ENCODE peak calls at places on chromosomes 2 and 18, in ten cellular contexts. K, G, D, Z, O, H, R, Y, U and X are unnamed samples.

GRCh38 chr2:54604771-54605350 is 118.6 kb upstream of the EML6 start:
- DNase-seq in K (no peak), G (no peak), D (no peak), Z (no peak), O (no peak), H (no peak), R (no peak), Y (no peak), U (no peak), X (no peak)

GRCh38 chr18:45962461-45962860 is 4.7 kb downstream of the EPG5 start:
- DNase-seq in K (no peak), G (no peak), D (peak; percentile 78), Z (no peak), O (no peak), H (peak; percentile 21), R (no peak), Y (no peak), U (no peak), X (no peak)

GRCh38 chr2:101277111-101277510 is 24.4 kb downstream of the CNOT11 start:
- DNase-seq in K (no peak), G (no peak), D (no peak), Z (no peak), O (no peak), H (no peak), R (no peak), Y (no peak), U (no peak), X (no peak)

GRCh38 chr2:109391243-109391642 is 222.5 kb downstream of the SEPTIN10 start:
- DNase-seq in K (no peak), G (no peak), D (no peak), Z (no peak), O (no peak), H (no peak), R (no peak), Y (no peak), U (no peak), X (no peak)

GRCh38 chr2:227780981-227781630 is 32.5 kb upstream of the CCL20 start:
- DNase-seq in K (no peak), G (no peak), D (no peak), Z (no peak), O (no peak), H (no peak), R (no peak), Y (no peak), U (no peak), X (no peak)

GRCh38 chr2:98749053-98749450 is 18.1 kb upstream of the MGAT4A start:
- DNase-seq in K (no peak), G (peak; percentile 48), D (no peak), Z (no peak), O (peak; percentile 57), H (no peak), R (no peak), Y (no peak), U (no peak), X (no peak)

GRCh38 chr2:133362061-133362476 is 206.2 kb downstream of the NCKAP5 start:
- DNase-seq in K (no peak), G (no peak), D (peak; percentile 26), Z (no peak), O (no peak), H (no peak), R (peak; percentile 2), Y (peak; percentile 21), U (no peak), X (no peak)

GRCh38 chr2:152380261-152381055 is 45.5 kb downstream of the FMNL2 start:
- DNase-seq in K (no peak), G (no peak), D (no peak), Z (no peak), O (no peak), H (no peak), R (no peak), Y (no peak), U (no peak), X (no peak)

GRCh38 chr2:43184339-43184895 is 42.0 kb downstream of the ZFP36L2 start:
- DNase-seq in K (no peak), G (no peak), D (peak; percentile 10), Z (no peak), O (no peak), H (no peak), R (no peak), Y (no peak), U (no peak), X (no peak)

GRCh38 chr2:196066794-196067382 is 1.7 kb downstream of the DNAH7 start:
- DNase-seq in K (peak; percentile 50), G (no peak), D (no peak), Z (peak; percentile 20), O (peak; percentile 62), H (peak; percentile 40), R (peak; percentile 69), Y (peak; percentile 37), U (no peak), X (no peak)

GRCh38 chr2:207318071-207318683 is 152.4 kb upstream of the KLF7 start:
- DNase-seq in K (no peak), G (no peak), D (no peak), Z (no peak), O (no peak), H (no peak), R (no peak), Y (no peak), U (no peak), X (no peak)

GRCh38 chr18:44896817-44897216 is 216.1 kb downstream of the SETBP1 start:
- DNase-seq in K (no peak), G (no peak), D (no peak), Z (peak; percentile 87), O (peak; percentile 99), H (no peak), R (no peak), Y (no peak), U (no peak), X (no peak)

GRCh38 chr2:121649402-121649651 is at the start of gene CLASP1:
- DNase-seq in K (peak; percentile 97), G (peak; percentile 98), D (no peak), Z (peak; percentile 94), O (peak; percentile 96), H (peak; percentile 98), R (peak; percentile 98), Y (peak; percentile 98), U (peak; percentile 90), X (peak; percentile 96)

GRCh38 chr18:59448546-59448945 is 89.5 kb upstream of the LMAN1 start:
- DNase-seq in K (no peak), G (no peak), D (peak; percentile 24), Z (no peak), O (no peak), H (no peak), R (no peak), Y (no peak), U (no peak), X (no peak)

GRCh38 chr18:46042571-46043123 is 29.4 kb downstream of the PSTPIP2 start:
- DNase-seq in K (no peak), G (no peak), D (no peak), Z (no peak), O (no peak), H (no peak), R (no peak), Y (no peak), U (no peak), X (no peak)

GRCh38 chr2:120759543-120760331 is 24.1 kb downstream of the GLI2 start:
- DNase-seq in K (no peak), G (peak; percentile 12), D (no peak), Z (no peak), O (no peak), H (no peak), R (no peak), Y (no peak), U (no peak), X (no peak)

GRCh38 chr2:156437272-156437671 is 1.1 kb downstream of the GPD2 start:
- DNase-seq in K (no peak), G (peak; percentile 25), D (no peak), Z (no peak), O (no peak), H (no peak), R (no peak), Y (no peak), U (peak; percentile 34), X (peak; percentile 81)

GRCh38 chr18:36127866-36128845 is 984 bp downstream of the SLC39A6 start:
- DNase-seq in K (no peak), G (no peak), D (peak; percentile 4), Z (no peak), O (peak; percentile 73), H (peak; percentile 5), R (peak; percentile 10), Y (peak; percentile 3), U (no peak), X (no peak)

GRCh38 chr2:180006236-180006635 is 861 bp downstream of the CWC22 start:
- DNase-seq in K (no peak), G (no peak), D (no peak), Z (no peak), O (no peak), H (no peak), R (peak; percentile 44), Y (no peak), U (no peak), X (no peak)

GRCh38 chr2:99340669-99341236 is 3.6 kb downstream of the EIF5B start:
- DNase-seq in K (no peak), G (no peak), D (no peak), Z (no peak), O (no peak), H (no peak), R (no peak), Y (no peak), U (no peak), X (no peak)

GRCh38 chr18:54822872-54823845 is 5.1 kb upstream of the RAB27B start:
- DNase-seq in K (no peak), G (no peak), D (peak; percentile 85), Z (no peak), O (no peak), H (no peak), R (no peak), Y (peak; percentile 10), U (no peak), X (no peak)